ENCODE peak calls at places on chromosomes 1 and 21, in six cellular contexts. One of them, this sample, is unnamed. For H3K4me1 and H3K9me3, the result is how much of the 10 kb centered on the place peaks cover.

GRCh38 chr1:169892819-169893644 is 664 bp downstream of the SCYL3 start:
- DNase-seq in upper lobe of right lung: peak
- DNase-seq in body of pancreas: peak
- DNase-seq in right cardiac atrium: peak
- DNase-seq in stomach: no peak
- DNase-seq in transverse colon: peak
- DNase-seq in this sample: peak

GRCh38 chr1:69504730-69505252 is 62.9 kb upstream of the LRRC7 start:
- DNase-seq in upper lobe of right lung: no peak
- DNase-seq in body of pancreas: no peak
- DNase-seq in right cardiac atrium: no peak
- DNase-seq in stomach: no peak
- DNase-seq in transverse colon: no peak
- DNase-seq in this sample: no peak

GRCh38 chr1:21294266-21295058 is 4.2 kb upstream of the ECE1 start:
- DNase-seq in upper lobe of right lung: no peak
- DNase-seq in body of pancreas: peak
- DNase-seq in right cardiac atrium: peak
- DNase-seq in stomach: peak
- DNase-seq in transverse colon: peak
- DNase-seq in this sample: no peak

GRCh38 chr1:17089496-17089895 is 29.8 kb downstream of the PADI2 start:
- DNase-seq in upper lobe of right lung: no peak
- DNase-seq in body of pancreas: no peak
- DNase-seq in right cardiac atrium: no peak
- DNase-seq in stomach: no peak
- DNase-seq in transverse colon: no peak
- DNase-seq in this sample: no peak

GRCh38 chr1:174217787-174218574 is 58.7 kb downstream of the RABGAP1L start:
- DNase-seq in upper lobe of right lung: no peak
- DNase-seq in body of pancreas: no peak
- DNase-seq in right cardiac atrium: no peak
- DNase-seq in stomach: no peak
- DNase-seq in transverse colon: no peak
- DNase-seq in this sample: peak

GRCh38 chr21:45071396-45072165 is 2.8 kb upstream of the ADARB1 start:
- DNase-seq in upper lobe of right lung: no peak
- DNase-seq in body of pancreas: no peak
- DNase-seq in right cardiac atrium: no peak
- DNase-seq in stomach: no peak
- DNase-seq in transverse colon: no peak
- DNase-seq in this sample: no peak

GRCh38 chr1:31880957-31881697 is 57.0 kb downstream of the PTP4A2 start:
- DNase-seq in upper lobe of right lung: no peak
- DNase-seq in body of pancreas: no peak
- DNase-seq in right cardiac atrium: no peak
- DNase-seq in stomach: no peak
- DNase-seq in transverse colon: no peak
- DNase-seq in this sample: no peak

GRCh38 chr1:18922319-18922726 is 20.0 kb upstream of the ALDH4A1 start:
- DNase-seq in upper lobe of right lung: no peak
- DNase-seq in body of pancreas: peak
- DNase-seq in right cardiac atrium: peak
- DNase-seq in stomach: peak
- DNase-seq in transverse colon: peak
- DNase-seq in this sample: no peak

GRCh38 chr1:5978452-5978851 is 13.8 kb downstream of the NPHP4 start:
- DNase-seq in upper lobe of right lung: peak
- DNase-seq in body of pancreas: no peak
- DNase-seq in right cardiac atrium: no peak
- DNase-seq in stomach: no peak
- DNase-seq in transverse colon: no peak
- DNase-seq in this sample: no peak

GRCh38 chr1:224540535-224540934 is 75.6 kb upstream of the CNIH3 start:
- DNase-seq in upper lobe of right lung: no peak
- DNase-seq in body of pancreas: no peak
- DNase-seq in right cardiac atrium: no peak
- DNase-seq in stomach: no peak
- DNase-seq in transverse colon: no peak
- DNase-seq in this sample: no peak

GRCh38 chr1:55289042-55289441 is 73.9 kb upstream of the USP24 start:
- DNase-seq in upper lobe of right lung: no peak
- DNase-seq in body of pancreas: no peak
- DNase-seq in right cardiac atrium: no peak
- DNase-seq in stomach: no peak
- DNase-seq in transverse colon: no peak
- DNase-seq in this sample: no peak

GRCh38 chr1:200258447-200259375 is 151.1 kb downstream of the ZNF281 start:
- DNase-seq in upper lobe of right lung: no peak
- DNase-seq in body of pancreas: peak
- DNase-seq in right cardiac atrium: no peak
- DNase-seq in stomach: no peak
- DNase-seq in transverse colon: no peak
- DNase-seq in this sample: peak

GRCh38 chr1:68331117-68331865 is 99.0 kb upstream of the WLS start:
- DNase-seq in upper lobe of right lung: no peak
- DNase-seq in body of pancreas: no peak
- DNase-seq in right cardiac atrium: no peak
- DNase-seq in stomach: no peak
- DNase-seq in transverse colon: no peak
- DNase-seq in this sample: no peak

GRCh38 chr1:97144527-97144926 is 422.9 kb downstream of the PTBP2 start:
- DNase-seq in upper lobe of right lung: no peak
- DNase-seq in body of pancreas: no peak
- DNase-seq in right cardiac atrium: no peak
- DNase-seq in stomach: no peak
- DNase-seq in transverse colon: no peak
- DNase-seq in this sample: no peak

GRCh38 chr1:179831225-179831624 is 46.4 kb downstream of the TOR1AIP2 start:
- DNase-seq in upper lobe of right lung: no peak
- DNase-seq in body of pancreas: no peak
- DNase-seq in right cardiac atrium: no peak
- DNase-seq in stomach: no peak
- DNase-seq in transverse colon: no peak
- DNase-seq in this sample: peak

GRCh38 chr1:213899413-213899812 is 88.4 kb upstream of the PROX1 start:
- DNase-seq in upper lobe of right lung: no peak
- DNase-seq in body of pancreas: no peak
- DNase-seq in right cardiac atrium: no peak
- DNase-seq in stomach: no peak
- DNase-seq in transverse colon: no peak
- DNase-seq in this sample: no peak

GRCh38 chr1:15700510-15700909 is 16.4 kb downstream of the PLEKHM2 start:
- DNase-seq in upper lobe of right lung: peak
- DNase-seq in body of pancreas: no peak
- DNase-seq in right cardiac atrium: peak
- DNase-seq in stomach: no peak
- DNase-seq in transverse colon: no peak
- DNase-seq in this sample: no peak

GRCh38 chr21:43012596-43012995 is 38.2 kb downstream of the PKNOX1 start:
- DNase-seq in upper lobe of right lung: peak
- DNase-seq in body of pancreas: no peak
- DNase-seq in right cardiac atrium: no peak
- DNase-seq in stomach: no peak
- DNase-seq in transverse colon: no peak
- DNase-seq in this sample: no peak

GRCh38 chr1:63991685-63992084 is 211.7 kb upstream of the UBE2U start:
- DNase-seq in upper lobe of right lung: no peak
- DNase-seq in body of pancreas: no peak
- DNase-seq in right cardiac atrium: no peak
- DNase-seq in stomach: no peak
- DNase-seq in transverse colon: no peak
- DNase-seq in this sample: no peak

GRCh38 chr1:246107516-246108277 is 399.4 kb downstream of the SMYD3 start:
- DNase-seq in upper lobe of right lung: no peak
- DNase-seq in body of pancreas: no peak
- DNase-seq in right cardiac atrium: no peak
- DNase-seq in stomach: no peak
- DNase-seq in transverse colon: no peak
- DNase-seq in this sample: no peak

GRCh38 chr1:85584923-85585322 is 4.4 kb downstream of the CCN1 start:
- DNase-seq in upper lobe of right lung: no peak
- DNase-seq in body of pancreas: no peak
- DNase-seq in right cardiac atrium: no peak
- DNase-seq in stomach: no peak
- DNase-seq in transverse colon: no peak
- DNase-seq in this sample: no peak

GRCh38 chr1:12128120-12128519 is 38.7 kb upstream of the TNFRSF1B start:
- DNase-seq in upper lobe of right lung: no peak
- DNase-seq in body of pancreas: no peak
- DNase-seq in right cardiac atrium: peak
- DNase-seq in stomach: no peak
- DNase-seq in transverse colon: no peak
- DNase-seq in this sample: no peak

GRCh38 chr21:45891388-45892155 is 90.0 kb upstream of the COL6A1 start:
- DNase-seq in upper lobe of right lung: no peak
- DNase-seq in body of pancreas: no peak
- DNase-seq in right cardiac atrium: no peak
- DNase-seq in stomach: no peak
- DNase-seq in transverse colon: no peak
- DNase-seq in this sample: no peak

GRCh38 chr1:88731475-88731874 is 47.4 kb downstream of the PKN2 start:
- DNase-seq in upper lobe of right lung: no peak
- DNase-seq in body of pancreas: peak
- DNase-seq in right cardiac atrium: no peak
- DNase-seq in stomach: no peak
- DNase-seq in transverse colon: peak
- DNase-seq in this sample: peak

GRCh38 chr1:202275061-202275770 is 66.5 kb downstream of the UBE2T start:
- DNase-seq in upper lobe of right lung: no peak
- DNase-seq in body of pancreas: no peak
- DNase-seq in right cardiac atrium: no peak
- DNase-seq in stomach: no peak
- DNase-seq in transverse colon: no peak
- DNase-seq in this sample: no peak

GRCh38 chr1:232012773-232013386 is 386.3 kb downstream of the DISC1 start:
- DNase-seq in upper lobe of right lung: no peak
- DNase-seq in body of pancreas: peak
- DNase-seq in right cardiac atrium: peak
- DNase-seq in stomach: no peak
- DNase-seq in transverse colon: peak
- DNase-seq in this sample: peak

GRCh38 chr1:27626031-27626935 is 8.7 kb downstream of the FGR start:
- DNase-seq in upper lobe of right lung: no peak
- DNase-seq in body of pancreas: peak
- DNase-seq in right cardiac atrium: no peak
- DNase-seq in stomach: no peak
- DNase-seq in transverse colon: no peak
- DNase-seq in this sample: no peak

GRCh38 chr1:41917835-41918449 is 780 bp downstream of the HIVEP3 start:
- DNase-seq in upper lobe of right lung: peak
- DNase-seq in body of pancreas: no peak
- DNase-seq in right cardiac atrium: peak
- DNase-seq in stomach: peak
- DNase-seq in transverse colon: peak
- DNase-seq in this sample: no peak

GRCh38 chr1:30757196-30757949 is at the start of gene LAPTM5:
- DNase-seq in upper lobe of right lung: peak
- DNase-seq in body of pancreas: peak
- DNase-seq in right cardiac atrium: peak
- DNase-seq in stomach: peak
- DNase-seq in transverse colon: peak
- DNase-seq in this sample: no peak
- H3K4me3 ChIP-seq in upper lobe of right lung: peak
- H3K4me3 ChIP-seq in body of pancreas: no peak
- H3K4me3 ChIP-seq in right cardiac atrium: peak
- H3K4me3 ChIP-seq in stomach: peak
- H3K4me3 ChIP-seq in transverse colon: peak
- H3K4me3 ChIP-seq in this sample: peak

GRCh38 chr1:155062151-155062686 is 1.3 kb upstream of the EFNA4 start:
- DNase-seq in upper lobe of right lung: no peak
- DNase-seq in body of pancreas: no peak
- DNase-seq in right cardiac atrium: peak
- DNase-seq in stomach: no peak
- DNase-seq in transverse colon: peak
- DNase-seq in this sample: no peak
- H3K4me1 ChIP-seq in upper lobe of right lung: under half
- H3K4me1 ChIP-seq in body of pancreas: under half
- H3K4me1 ChIP-seq in right cardiac atrium: under half
- H3K4me1 ChIP-seq in stomach: under half
- H3K4me1 ChIP-seq in transverse colon: under half
- H3K4me1 ChIP-seq in this sample: under half

DNA sequence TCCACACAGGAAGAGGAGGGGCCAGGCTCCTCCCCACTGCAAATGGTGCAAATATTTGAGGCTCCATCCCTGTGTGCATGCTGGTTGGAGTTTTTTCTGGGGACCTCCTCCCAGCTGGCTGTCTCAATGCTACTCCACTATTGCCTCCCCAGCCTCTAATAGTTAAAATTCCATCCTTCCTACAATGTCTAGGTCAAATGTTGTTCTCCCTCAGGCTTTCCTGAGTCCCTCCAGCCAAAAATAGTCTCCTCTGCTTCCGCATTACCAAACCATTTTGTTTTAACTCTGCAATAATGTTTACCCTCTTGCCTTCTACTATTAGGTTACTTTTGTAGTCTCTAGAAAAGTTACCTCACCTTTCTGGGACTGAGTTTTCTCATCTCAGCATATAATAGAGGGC is 29.6 kb upstream of the FMO1 start:
- DNase-seq in upper lobe of right lung: no peak
- DNase-seq in body of pancreas: no peak
- DNase-seq in right cardiac atrium: no peak
- DNase-seq in stomach: no peak
- DNase-seq in transverse colon: no peak
- DNase-seq in this sample: no peak
- H3K9me3 ChIP-seq in upper lobe of right lung: under half
- H3K9me3 ChIP-seq in body of pancreas: under half
- H3K9me3 ChIP-seq in right cardiac atrium: under half
- H3K9me3 ChIP-seq in stomach: under half
- H3K9me3 ChIP-seq in transverse colon: under half
- H3K9me3 ChIP-seq in this sample: under half

DNA sequence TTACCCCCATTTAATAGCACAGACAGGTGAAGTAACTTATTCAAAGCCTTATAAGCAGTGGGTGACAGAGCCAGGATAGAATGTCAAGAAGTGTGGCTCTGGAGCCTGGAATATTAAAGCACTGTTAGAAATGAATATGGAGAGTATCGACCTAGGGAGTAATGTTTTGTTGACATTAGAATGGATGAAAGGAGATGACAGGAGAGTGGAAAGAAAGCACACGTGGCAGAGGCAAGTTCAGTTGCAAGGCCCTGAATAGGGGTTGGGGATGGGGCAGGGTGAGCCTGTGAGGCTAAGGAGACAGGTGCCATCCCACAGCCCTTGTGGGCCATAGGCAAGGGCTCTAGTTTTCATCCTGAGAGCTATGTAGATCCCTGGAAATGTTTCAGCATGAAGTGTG is 125.5 kb upstream of the PLXNA2 start:
- DNase-seq in upper lobe of right lung: no peak
- DNase-seq in body of pancreas: no peak
- DNase-seq in right cardiac atrium: no peak
- DNase-seq in stomach: no peak
- DNase-seq in transverse colon: no peak
- DNase-seq in this sample: no peak
- H3K4me3 ChIP-seq in upper lobe of right lung: no peak
- H3K4me3 ChIP-seq in body of pancreas: no peak
- H3K4me3 ChIP-seq in right cardiac atrium: no peak
- H3K4me3 ChIP-seq in stomach: no peak
- H3K4me3 ChIP-seq in transverse colon: no peak
- H3K4me3 ChIP-seq in this sample: no peak

GRCh38 chr1:221782461-221782860 is 40.6 kb upstream of the DUSP10 start:
- DNase-seq in upper lobe of right lung: no peak
- DNase-seq in body of pancreas: no peak
- DNase-seq in right cardiac atrium: no peak
- DNase-seq in stomach: no peak
- DNase-seq in transverse colon: no peak
- DNase-seq in this sample: no peak
- H3K4me1 ChIP-seq in upper lobe of right lung: under half
- H3K4me1 ChIP-seq in body of pancreas: under half
- H3K4me1 ChIP-seq in right cardiac atrium: under half
- H3K4me1 ChIP-seq in stomach: under half
- H3K4me1 ChIP-seq in transverse colon: under half
- H3K4me1 ChIP-seq in this sample: under half